ENCODE peak calls at places on chromosomes 12 and 14, in four cellular contexts. L is PC-9, N is PC-3, W is upper lobe of right lung. T is an unnamed sample. For H3K9me3, the result is how much of the 10 kb centered on the place peaks cover.

GRCh38 chr14:85619866-85620265 is 89.9 kb downstream of the FLRT2 start:
- DNase-seq in L (no peak), N (no peak), W (no peak), T (no peak)

GRCh38 chr14:32134448-32135070 is 57.5 kb downstream of the ARHGAP5 start:
- DNase-seq in N (peak), W (no peak), L (no peak), T (no peak)

GRCh38 chr12:100268835-100269564 is 2.0 kb downstream of the SCYL2 start:
- DNase-seq in W (no peak), N (peak), L (no peak), T (no peak)

GRCh38 chr12:123105427-123105826 is 45.5 kb downstream of the PITPNM2 start:
- DNase-seq in W (no peak), L (peak), N (no peak), T (no peak)

GRCh38 chr12:57147641-57147944 is 174 bp upstream of the LRP1-AS start:
- DNase-seq in L (no peak), W (no peak), N (no peak), T (no peak)

GRCh38 chr12:57868870-57869609 is 22.5 kb upstream of the CTDSP2 start:
- DNase-seq in N (no peak), L (no peak), W (no peak), T (no peak)

GRCh38 chr12:28222959-28223662 is 32.9 kb downstream of the CCDC91 start:
- DNase-seq in W (no peak), L (no peak), N (no peak), T (no peak)

GRCh38 chr12:98182791-98183190 is 332.6 kb upstream of the TMPO start:
- DNase-seq in L (no peak), W (no peak), N (no peak), T (no peak)

GRCh38 chr12:24845615-24846014 is 103.3 kb downstream of the BCAT1 start:
- DNase-seq in L (no peak), N (no peak), W (no peak), T (no peak)

GRCh38 chr12:45331552-45331951 is 115.7 kb downstream of the ANO6 start:
- DNase-seq in L (no peak), N (no peak), W (no peak), T (no peak)

GRCh38 chr12:113081785-113082296 is 25.3 kb downstream of the DTX1 start:
- DNase-seq in W (no peak), L (no peak), N (no peak), T (no peak)

GRCh38 chr12:108826807-108827721 is 30.3 kb downstream of the SSH1 start:
- DNase-seq in W (no peak), L (no peak), N (no peak), T (no peak)

GRCh38 chr12:30111719-30112118 is 328.0 kb upstream of the TMTC1 start:
- DNase-seq in L (no peak), N (no peak), W (no peak), T (no peak)

GRCh38 chr14:79638647-79639266 is 572.5 kb downstream of the DIO2 start:
- DNase-seq in L (no peak), N (no peak), W (no peak), T (no peak)

GRCh38 chr14:72544615-72545387 is 349.1 kb downstream of the DPF3 start:
- DNase-seq in N (no peak), W (no peak), L (no peak), T (no peak)

GRCh38 chr12:53287741-53288216 is 7.6 kb upstream of the PFDN5 start:
- DNase-seq in L (peak), W (peak), N (peak), T (peak)

GRCh38 chr14:67251573-67252226 is 10.5 kb downstream of the PALS1 start:
- DNase-seq in N (peak), L (peak), W (no peak), T (no peak)

GRCh38 chr12:53338916-53339315 is 2.8 kb upstream of the SP7 start:
- DNase-seq in W (no peak), L (no peak), N (no peak), T (no peak)

GRCh38 chr12:98645572-98646067 is 530 bp downstream of the APAF1 start:
- DNase-seq in W (no peak), N (peak), L (peak), T (no peak)

GRCh38 chr14:94074534-94074933 is 6.5 kb downstream of the DDX24 start:
- DNase-seq in N (no peak), W (no peak), L (no peak), T (no peak)
- H3K9me3 ChIP-seq in N (under half), W (under half), L (under half), T (under half)

DNA sequence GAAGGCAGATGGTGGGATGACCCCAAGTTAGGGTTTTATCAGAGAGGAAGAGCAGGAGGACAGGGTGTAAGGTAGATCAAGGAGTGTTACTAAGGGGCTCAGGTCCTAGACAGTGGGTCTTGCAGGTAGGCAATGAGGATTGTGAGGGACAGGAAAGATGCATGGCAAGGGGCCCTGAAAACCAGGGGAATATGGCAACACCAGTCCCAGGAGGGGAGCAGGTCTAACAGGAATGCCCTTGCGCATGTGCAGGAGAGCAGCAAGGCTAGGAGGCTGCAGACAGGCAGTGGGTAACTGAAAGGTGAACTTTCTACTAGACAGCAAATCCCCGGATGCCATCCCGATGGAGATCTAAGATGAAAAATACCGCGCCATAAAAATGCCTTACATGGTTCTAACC is 211.3 kb downstream of the ALG10 start:
- DNase-seq in L (no peak), W (no peak), N (no peak), T (no peak)
- H3K9me3 ChIP-seq in L (under half), W (under half), N (under half), T (under half)

GRCh38 chr12:34399631-34400422 is 377.5 kb downstream of the ALG10 start:
- DNase-seq in W (peak), L (peak), N (no peak), T (no peak)
- H3K9me3 ChIP-seq in W (under half), L (under half), N (under half), T (under half)

GRCh38 chr14:98498019-98498885 is 773.7 kb downstream of the BCL11B start:
- DNase-seq in N (no peak), W (no peak), L (no peak), T (no peak)
- H3K9me3 ChIP-seq in N (under half), W (under half), L (under half), T (under half)

T was measured in T-helper 17 cell.